ENCODE peak calls at places on chromosomes 2 and 18, in five cellular contexts. H, V, D, F and S are unnamed samples.

GRCh38 chr18:68721681-68722583 is 7.0 kb upstream of the TMX3 start:
- DNase-seq in H (no peak), V (no peak), D (no peak), F (no peak), S (no peak)

GRCh38 chr18:2002604-2003003 is 568.7 kb downstream of the METTL4 start:
- DNase-seq in H (no peak), V (no peak), D (no peak), F (no peak), S (no peak)

GRCh38 chr2:109031481-109032228 is 42.6 kb upstream of the EDAR start:
- DNase-seq in H (peak; percentile 92), V (peak; percentile 49), D (no peak), F (peak; percentile 53), S (no peak)

GRCh38 chr2:174125151-174125550 is 123.2 kb downstream of the OLA1 start:
- DNase-seq in H (no peak), V (no peak), D (no peak), F (no peak), S (no peak)

GRCh38 chr18:41754332-41754731 is 200.7 kb upstream of the PIK3C3 start:
- DNase-seq in H (no peak), V (no peak), D (no peak), F (no peak), S (no peak)

GRCh38 chr2:45497355-45497754 is 113.7 kb downstream of the SRBD1 start:
- DNase-seq in H (no peak), V (no peak), D (no peak), F (no peak), S (no peak)

GRCh38 chr2:108217211-108217610 is 22.6 kb upstream of the SULT1C3 start:
- DNase-seq in H (no peak), V (no peak), D (no peak), F (no peak), S (no peak)

GRCh38 chr2:109335586-109336266 is 206.7 kb downstream of the SH3RF3 start:
- DNase-seq in H (no peak), V (no peak), D (no peak), F (no peak), S (no peak)

GRCh38 chr2:69770747-69771146 is 28.8 kb downstream of the ANXA4 start:
- DNase-seq in H (no peak), V (no peak), D (no peak), F (no peak), S (no peak)

GRCh38 chr2:86372641-86373502 is 35.4 kb upstream of the REEP1 start:
- DNase-seq in H (no peak), V (peak; percentile 60), D (no peak), F (peak; percentile 56), S (no peak)

GRCh38 chr2:120620025-120620793 is 115.5 kb upstream of the GLI2 start:
- DNase-seq in H (no peak), V (no peak), D (no peak), F (no peak), S (no peak)

GRCh38 chr2:135202751-135203150 is 150.7 kb downstream of the RAB3GAP1 start:
- DNase-seq in H (no peak), V (no peak), D (no peak), F (no peak), S (no peak)

GRCh38 chr2:127308586-127309138 is 14.7 kb upstream of the ERCC3 start:
- DNase-seq in H (no peak), V (no peak), D (no peak), F (no peak), S (no peak)

GRCh38 chr18:56235061-56235772 is 403.2 kb downstream of the TXNL1 start:
- DNase-seq in H (no peak), V (no peak), D (no peak), F (no peak), S (no peak)

GRCh38 chr2:70923378-70924015 is 12.2 kb upstream of the ATP6V1B1 start:
- DNase-seq in H (peak; percentile 43), V (no peak), D (no peak), F (peak; percentile 9), S (no peak)

GRCh38 chr2:126889071-126889470 is 9.6 kb upstream of the TEX51 start:
- DNase-seq in H (peak; percentile 63), V (no peak), D (peak; percentile 24), F (no peak), S (no peak)

GRCh38 chr18:50832754-50833153 is 12.9 kb upstream of the MRO start:
- DNase-seq in H (no peak), V (no peak), D (no peak), F (no peak), S (no peak)

GRCh38 chr2:84959494-84960156 is 11.3 kb upstream of the KCMF1 start:
- DNase-seq in H (no peak), V (no peak), D (no peak), F (no peak), S (no peak)

GRCh38 chr2:164917296-164917903 is 37.9 kb downstream of the SLC38A11 start:
- DNase-seq in H (no peak), V (peak; percentile 48), D (no peak), F (peak; percentile 70), S (no peak)

GRCh38 chr18:68417826-68418225 is 297.1 kb downstream of the TMX3 start:
- DNase-seq in H (no peak), V (no peak), D (no peak), F (no peak), S (no peak)

GRCh38 chr2:88187038-88187676 is 17.0 kb downstream of the THNSL2 start:
- DNase-seq in H (no peak), V (peak; percentile 80), D (no peak), F (peak; percentile 74), S (no peak)

GRCh38 chr18:21933931-21934765 is 193.6 kb downstream of the MIB1 start:
- DNase-seq in H (no peak), V (no peak), D (no peak), F (no peak), S (no peak)

DNA sequence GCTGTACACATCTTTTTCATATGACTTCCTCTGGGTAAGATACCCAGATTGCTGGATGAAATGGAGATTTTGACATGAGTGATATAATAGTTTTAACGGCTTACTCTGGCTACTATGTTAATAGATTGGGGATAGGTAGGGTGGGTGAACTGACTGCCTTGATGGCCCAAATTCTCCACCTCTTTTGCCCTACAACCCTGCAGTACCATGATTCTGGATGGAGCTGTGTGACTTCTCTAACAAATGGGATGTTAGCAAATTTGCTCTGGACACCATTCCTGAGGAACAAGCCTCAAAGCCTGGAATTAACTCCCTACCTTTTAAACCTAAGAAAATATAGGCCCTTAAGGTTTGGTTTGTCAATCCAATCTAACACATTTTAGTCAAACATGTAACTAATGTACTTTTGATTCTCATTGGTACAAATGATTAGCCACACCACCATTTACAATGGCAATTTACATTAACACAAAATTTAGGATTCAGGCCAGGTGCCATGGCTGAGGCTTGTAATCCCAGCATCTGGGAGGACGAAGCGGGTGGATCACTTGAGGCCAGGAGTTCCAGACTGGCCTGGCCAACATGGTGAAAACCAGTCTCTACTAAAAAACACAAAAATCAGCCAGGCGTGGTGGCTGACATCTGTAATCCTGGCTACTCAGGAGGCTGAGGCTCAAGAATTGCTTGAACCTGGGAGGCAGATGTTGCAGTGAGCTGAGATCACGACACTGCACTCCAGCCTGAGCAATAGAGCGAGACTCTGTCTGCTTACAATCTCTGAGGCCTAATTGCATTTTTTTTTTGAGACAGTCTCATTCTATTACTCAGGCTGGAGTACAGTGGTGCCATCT is 12.8 kb downstream of the CLK1 start:
- DNase-seq in H (no peak), V (no peak), D (no peak), F (no peak), S (no peak)
- H3K27ac ChIP-seq in H (no peak overlapping the region), V (no peak overlapping the region), D (no peak overlapping the region), F (no peak overlapping the region), S (no peak overlapping the region)

DNA sequence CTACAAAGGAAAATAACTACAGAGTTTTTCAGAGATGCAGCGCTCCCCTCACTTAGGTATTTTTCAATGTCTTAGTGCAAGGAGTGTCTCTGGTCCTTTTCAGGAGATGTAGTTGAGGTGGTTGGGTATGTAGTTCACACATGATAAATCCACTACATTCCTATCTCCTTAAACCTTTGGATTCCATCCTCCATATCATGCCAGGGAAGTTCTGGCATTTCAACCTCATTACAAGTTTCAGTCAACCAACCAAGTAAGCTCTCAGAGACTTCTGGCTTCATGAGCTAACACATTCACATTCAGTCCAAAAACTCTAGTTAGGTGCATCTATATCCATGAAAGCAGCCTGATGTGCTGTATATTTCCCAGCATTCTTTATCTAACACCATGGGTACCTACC is 47.3 kb downstream of the MAP3K20 start:
- DNase-seq in H (no peak), V (no peak), D (no peak), F (no peak), S (no peak)
- TF ChIP-seq POLR2AphosphoS5 in H (no peak), V (no peak), D (no peak), F (no peak), S (no peak)

GRCh38 chr18:23459530-23459921 is 6.4 kb downstream of the RIOK3 start:
- DNase-seq in H (no peak), V (no peak), D (no peak), F (no peak), S (no peak)
- H3K4me3 ChIP-seq in H (no peak overlapping the region), V (no peak overlapping the region), D (no peak overlapping the region), F (no peak overlapping the region), S (no peak overlapping the region)

DNA sequence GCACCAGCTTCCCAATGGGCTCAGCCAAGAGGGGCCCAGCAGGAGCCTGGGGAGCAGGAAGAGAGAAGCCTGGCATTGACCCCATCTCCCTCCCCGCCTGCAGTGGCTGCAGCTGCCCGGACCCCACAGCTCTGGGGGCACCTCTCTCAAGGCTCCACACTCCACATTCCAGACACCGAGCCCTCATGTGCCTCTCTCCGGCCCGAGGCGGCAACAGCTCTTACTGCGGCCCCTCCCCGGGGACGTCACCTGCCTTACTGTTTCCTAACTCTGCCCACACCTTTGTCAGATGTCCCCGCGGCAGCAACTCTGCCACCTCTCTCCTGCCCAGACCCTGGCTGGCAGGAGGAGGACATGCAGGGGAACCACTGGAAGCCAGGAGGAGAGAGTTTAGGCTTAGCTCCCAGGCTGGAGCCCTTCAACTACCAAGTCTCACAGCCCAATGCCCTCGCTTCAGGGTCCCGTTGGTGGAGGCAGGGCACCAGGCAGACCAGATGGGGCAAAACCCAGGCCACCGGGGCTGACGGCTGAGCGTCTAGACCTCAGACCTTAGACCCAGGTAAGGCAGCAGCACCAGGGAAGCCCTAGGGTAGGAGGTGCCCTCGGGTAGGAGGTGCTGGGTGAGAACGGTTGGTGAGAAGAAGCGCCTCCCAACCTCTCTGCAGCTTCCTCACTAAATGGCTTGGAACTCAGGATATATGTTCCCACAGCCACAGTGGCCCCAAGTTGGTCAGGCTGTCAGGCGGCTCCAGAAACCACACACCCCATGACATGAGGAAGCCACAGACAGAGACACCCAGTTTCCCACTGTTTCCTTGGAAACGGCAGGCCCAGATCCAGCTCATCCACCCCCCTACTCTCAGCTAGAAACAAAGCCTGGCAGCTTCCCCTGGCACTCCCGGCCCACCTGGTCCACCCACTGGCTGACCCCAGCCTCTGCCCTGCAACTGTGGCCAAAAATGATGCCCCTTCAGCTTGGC is 13.3 kb upstream of the MLPH start:
- DNase-seq in H (no peak), V (no peak), D (no peak), F (no peak), S (no peak)
- H3K27ac ChIP-seq in H (peak overlapping the region; percentile 85), V (peak overlapping the region; percentile 94), D (peak overlapping the region; percentile 96), F (peak overlapping the region; percentile 92), S (no peak overlapping the region)

GRCh38 chr2:190694479-190694878 is 45.6 kb downstream of the NAB1 start:
- DNase-seq in H (no peak), V (no peak), D (no peak), F (no peak), S (no peak)

GRCh38 chr2:190697421-190697820 is 48.5 kb downstream of the NAB1 start:
- DNase-seq in H (no peak), V (no peak), D (no peak), F (no peak), S (no peak)

GRCh38 chr2:190698895-190699294 is 50.0 kb downstream of the NAB1 start:
- DNase-seq in H (no peak), V (no peak), D (no peak), F (no peak), S (no peak)

GRCh38 chr2:190695739-190696138 is 46.9 kb downstream of the NAB1 start:
- DNase-seq in H (no peak), V (no peak), D (no peak), F (no peak), S (no peak)

GRCh38 chr2:190696792-190697398 is 48.0 kb downstream of the NAB1 start:
- DNase-seq in H (no peak), V (no peak), D (no peak), F (no peak), S (no peak)
- TF ChIP-seq POLR2AphosphoS5 in H (no peak), V (no peak), D (no peak), F (peak; percentile 36), S (no peak)